ENCODE peak calls at places on chromosomes 2 and 18, in six cellular contexts. One of them, this sample, is unnamed. For H3K36me3, the result is how much of the 10 kb centered on the place peaks cover.

GRCh38 chr2:54940723-54941122 is 109.5 kb downstream of the RTN4 start:
- DNase-seq in Panc1: no peak
- DNase-seq in HCT116: no peak
- DNase-seq in prostate gland: no peak
- DNase-seq in SK-N-MC: no peak
- DNase-seq in transverse colon: no peak
- DNase-seq in this sample: no peak

GRCh38 chr2:190791347-190791982 is 89.2 kb upstream of the GLS start:
- DNase-seq in Panc1: no peak
- DNase-seq in HCT116: no peak
- DNase-seq in prostate gland: no peak
- DNase-seq in SK-N-MC: no peak
- DNase-seq in transverse colon: no peak
- DNase-seq in this sample: no peak

GRCh38 chr18:40016405-40016804 is 1938.6 kb upstream of the PIK3C3 start:
- DNase-seq in Panc1: no peak
- DNase-seq in HCT116: no peak
- DNase-seq in prostate gland: no peak
- DNase-seq in SK-N-MC: no peak
- DNase-seq in transverse colon: no peak
- DNase-seq in this sample: no peak

GRCh38 chr18:907880-908512 is 3.3 kb downstream of the ADCYAP1 start:
- DNase-seq in Panc1: no peak
- DNase-seq in HCT116: no peak
- DNase-seq in prostate gland: no peak
- DNase-seq in SK-N-MC: no peak
- DNase-seq in transverse colon: no peak
- DNase-seq in this sample: no peak

GRCh38 chr18:9736942-9737813 is 29.1 kb downstream of the RAB31 start:
- DNase-seq in Panc1: peak
- DNase-seq in HCT116: peak
- DNase-seq in prostate gland: no peak
- DNase-seq in SK-N-MC: no peak
- DNase-seq in transverse colon: peak
- DNase-seq in this sample: no peak

GRCh38 chr18:62925031-62925688 is 209.8 kb downstream of the PHLPP1 start:
- DNase-seq in Panc1: no peak
- DNase-seq in HCT116: no peak
- DNase-seq in prostate gland: no peak
- DNase-seq in SK-N-MC: no peak
- DNase-seq in transverse colon: no peak
- DNase-seq in this sample: no peak

GRCh38 chr2:42964444-42965081 is 172.2 kb upstream of the HAAO start:
- DNase-seq in Panc1: no peak
- DNase-seq in HCT116: no peak
- DNase-seq in prostate gland: no peak
- DNase-seq in SK-N-MC: no peak
- DNase-seq in transverse colon: no peak
- DNase-seq in this sample: peak

GRCh38 chr2:127551221-127551930 is 15.9 kb downstream of the MYO7B start:
- DNase-seq in Panc1: no peak
- DNase-seq in HCT116: no peak
- DNase-seq in prostate gland: no peak
- DNase-seq in SK-N-MC: no peak
- DNase-seq in transverse colon: no peak
- DNase-seq in this sample: no peak

GRCh38 chr2:144290276-144290675 is 229.6 kb downstream of the ZEB2 start:
- DNase-seq in Panc1: no peak
- DNase-seq in HCT116: no peak
- DNase-seq in prostate gland: no peak
- DNase-seq in SK-N-MC: no peak
- DNase-seq in transverse colon: no peak
- DNase-seq in this sample: no peak

GRCh38 chr18:27704721-27705361 is 472.1 kb downstream of the CDH2 start:
- DNase-seq in Panc1: no peak
- DNase-seq in HCT116: no peak
- DNase-seq in prostate gland: no peak
- DNase-seq in SK-N-MC: no peak
- DNase-seq in transverse colon: no peak
- DNase-seq in this sample: no peak

GRCh38 chr2:11123856-11124759 is 31.2 kb upstream of the SLC66A3 start:
- DNase-seq in Panc1: no peak
- DNase-seq in HCT116: peak
- DNase-seq in prostate gland: peak
- DNase-seq in SK-N-MC: no peak
- DNase-seq in transverse colon: peak
- DNase-seq in this sample: no peak

GRCh38 chr2:64288321-64288931 is 144.2 kb upstream of the PELI1 start:
- DNase-seq in Panc1: no peak
- DNase-seq in HCT116: no peak
- DNase-seq in prostate gland: no peak
- DNase-seq in SK-N-MC: no peak
- DNase-seq in transverse colon: no peak
- DNase-seq in this sample: no peak

GRCh38 chr2:241575624-241576292 is 17.2 kb downstream of the BOK start:
- DNase-seq in Panc1: no peak
- DNase-seq in HCT116: no peak
- DNase-seq in prostate gland: no peak
- DNase-seq in SK-N-MC: no peak
- DNase-seq in transverse colon: no peak
- DNase-seq in this sample: peak

GRCh38 chr18:34608064-34608463 is 102.0 kb upstream of the DTNA start:
- DNase-seq in Panc1: no peak
- DNase-seq in HCT116: no peak
- DNase-seq in prostate gland: no peak
- DNase-seq in SK-N-MC: no peak
- DNase-seq in transverse colon: no peak
- DNase-seq in this sample: no peak

GRCh38 chr2:5093056-5093455 is 599.1 kb upstream of the SOX11 start:
- DNase-seq in Panc1: no peak
- DNase-seq in HCT116: no peak
- DNase-seq in prostate gland: no peak
- DNase-seq in SK-N-MC: no peak
- DNase-seq in transverse colon: no peak
- DNase-seq in this sample: no peak

GRCh38 chr2:60094450-60094929 is 459.0 kb downstream of the BCL11A start:
- DNase-seq in Panc1: no peak
- DNase-seq in HCT116: no peak
- DNase-seq in prostate gland: no peak
- DNase-seq in SK-N-MC: no peak
- DNase-seq in transverse colon: peak
- DNase-seq in this sample: no peak

GRCh38 chr2:37895135-37895534 is 30.0 kb upstream of the RMDN2 start:
- DNase-seq in Panc1: no peak
- DNase-seq in HCT116: no peak
- DNase-seq in prostate gland: no peak
- DNase-seq in SK-N-MC: no peak
- DNase-seq in transverse colon: no peak
- DNase-seq in this sample: no peak

GRCh38 chr2:32745191-32745590 is 117.3 kb downstream of the TTC27 start:
- DNase-seq in Panc1: no peak
- DNase-seq in HCT116: no peak
- DNase-seq in prostate gland: no peak
- DNase-seq in SK-N-MC: no peak
- DNase-seq in transverse colon: no peak
- DNase-seq in this sample: no peak

GRCh38 chr2:116676776-116677175 is 1137.7 kb upstream of the DDX18 start:
- DNase-seq in Panc1: no peak
- DNase-seq in HCT116: no peak
- DNase-seq in prostate gland: no peak
- DNase-seq in SK-N-MC: no peak
- DNase-seq in transverse colon: no peak
- DNase-seq in this sample: no peak

GRCh38 chr2:130827502-130828251 is 9.0 kb upstream of the ARHGEF4 start:
- DNase-seq in Panc1: no peak
- DNase-seq in HCT116: no peak
- DNase-seq in prostate gland: no peak
- DNase-seq in SK-N-MC: no peak
- DNase-seq in transverse colon: no peak
- DNase-seq in this sample: no peak

GRCh38 chr2:170190172-170190571 is 12.2 kb downstream of the MYO3B start:
- DNase-seq in Panc1: no peak
- DNase-seq in HCT116: no peak
- DNase-seq in prostate gland: no peak
- DNase-seq in SK-N-MC: no peak
- DNase-seq in transverse colon: no peak
- DNase-seq in this sample: no peak

GRCh38 chr2:67290451-67290991 is 106.6 kb upstream of the ETAA1 start:
- DNase-seq in Panc1: no peak
- DNase-seq in HCT116: peak
- DNase-seq in prostate gland: no peak
- DNase-seq in SK-N-MC: no peak
- DNase-seq in transverse colon: no peak
- DNase-seq in this sample: no peak

GRCh38 chr2:67289921-67290371 is 107.2 kb upstream of the ETAA1 start:
- DNase-seq in Panc1: no peak
- DNase-seq in HCT116: no peak
- DNase-seq in prostate gland: no peak
- DNase-seq in SK-N-MC: no peak
- DNase-seq in transverse colon: no peak
- DNase-seq in this sample: no peak

DNA sequence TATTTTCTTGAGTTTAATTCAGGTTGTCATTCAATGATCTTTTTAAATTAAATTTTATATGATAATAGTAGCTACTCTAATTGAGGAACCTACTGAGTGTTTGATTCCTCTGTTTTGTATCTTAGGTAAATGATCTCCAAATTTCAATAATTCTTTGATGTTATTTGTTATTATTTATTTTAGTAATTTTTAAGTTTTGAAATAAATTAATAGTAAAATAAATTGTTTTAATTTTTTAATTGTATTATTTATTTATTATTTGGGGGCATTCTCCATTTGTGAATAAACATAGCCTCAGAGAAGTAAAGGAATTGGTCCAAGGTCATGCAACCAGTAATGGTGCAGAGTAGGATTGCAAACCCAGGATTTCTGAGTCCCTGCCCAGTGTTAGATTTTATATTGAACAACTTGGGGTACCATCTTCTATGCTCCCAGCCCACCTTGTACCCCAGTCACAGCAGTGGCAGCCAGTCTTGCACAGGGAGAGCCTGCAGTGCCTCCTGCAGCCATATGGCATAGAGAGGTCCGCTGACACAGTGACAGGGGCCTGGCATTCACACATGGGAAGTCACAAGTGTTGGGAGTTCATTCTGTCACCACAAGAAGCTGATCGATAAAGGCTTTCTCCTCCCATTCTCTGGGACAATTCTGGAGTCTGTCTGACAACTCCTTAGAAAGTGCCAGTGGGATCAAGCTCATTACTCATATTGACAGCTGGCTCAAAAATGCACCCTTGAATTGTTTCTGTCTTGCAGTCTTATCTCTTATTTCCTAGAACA is 110.0 kb upstream of the ETAA1 start:
- DNase-seq in Panc1: no peak
- DNase-seq in HCT116: no peak
- DNase-seq in prostate gland: no peak
- DNase-seq in SK-N-MC: no peak
- DNase-seq in transverse colon: no peak
- DNase-seq in this sample: no peak
- H3K36me3 ChIP-seq in Panc1: under half
- H3K36me3 ChIP-seq in HCT116: under half
- H3K36me3 ChIP-seq in prostate gland: under half
- H3K36me3 ChIP-seq in SK-N-MC: under half
- H3K36me3 ChIP-seq in transverse colon: under half
- H3K36me3 ChIP-seq in this sample: under half

GRCh38 chr18:52337286-52337685 is 2.7 kb upstream of the DCC start:
- DNase-seq in Panc1: no peak
- DNase-seq in HCT116: no peak
- DNase-seq in prostate gland: no peak
- DNase-seq in SK-N-MC: no peak
- DNase-seq in transverse colon: no peak
- DNase-seq in this sample: no peak
- H3K27ac ChIP-seq in Panc1: no peak
- H3K27ac ChIP-seq in HCT116: no peak
- H3K27ac ChIP-seq in prostate gland: no peak
- H3K27ac ChIP-seq in SK-N-MC: no peak
- H3K27ac ChIP-seq in transverse colon: no peak
- H3K27ac ChIP-seq in this sample: no peak

GRCh38 chr2:196415384-196415783 is 224.1 kb upstream of the CCDC150 start:
- DNase-seq in Panc1: no peak
- DNase-seq in HCT116: no peak
- DNase-seq in prostate gland: no peak
- DNase-seq in SK-N-MC: no peak
- DNase-seq in transverse colon: no peak
- DNase-seq in this sample: no peak
- TF ChIP-seq POLR2AphosphoS5 in Panc1: no peak
- TF ChIP-seq POLR2AphosphoS5 in HCT116: no peak
- TF ChIP-seq POLR2AphosphoS5 in prostate gland: no peak
- TF ChIP-seq POLR2AphosphoS5 in SK-N-MC: no peak
- TF ChIP-seq POLR2AphosphoS5 in transverse colon: no peak
- TF ChIP-seq POLR2AphosphoS5 in this sample: no peak

GRCh38 chr2:102052367-102052764 is 60.6 kb downstream of the IL1R2 start:
- DNase-seq in Panc1: no peak
- DNase-seq in HCT116: no peak
- DNase-seq in prostate gland: no peak
- DNase-seq in SK-N-MC: no peak
- DNase-seq in transverse colon: no peak
- DNase-seq in this sample: no peak

GRCh38 chr2:102050854-102051391 is 59.2 kb downstream of the IL1R2 start:
- DNase-seq in Panc1: no peak
- DNase-seq in HCT116: no peak
- DNase-seq in prostate gland: peak
- DNase-seq in SK-N-MC: no peak
- DNase-seq in transverse colon: peak
- DNase-seq in this sample: no peak

GRCh38 chr2:102051659-102052366 is 60.1 kb downstream of the IL1R2 start:
- DNase-seq in Panc1: no peak
- DNase-seq in HCT116: no peak
- DNase-seq in prostate gland: no peak
- DNase-seq in SK-N-MC: no peak
- DNase-seq in transverse colon: no peak
- DNase-seq in this sample: no peak

GRCh38 chr2:102055346-102055975 is 63.7 kb downstream of the IL1R2 start:
- DNase-seq in Panc1: no peak
- DNase-seq in HCT116: no peak
- DNase-seq in prostate gland: no peak
- DNase-seq in SK-N-MC: no peak
- DNase-seq in transverse colon: no peak
- DNase-seq in this sample: no peak

DNA sequence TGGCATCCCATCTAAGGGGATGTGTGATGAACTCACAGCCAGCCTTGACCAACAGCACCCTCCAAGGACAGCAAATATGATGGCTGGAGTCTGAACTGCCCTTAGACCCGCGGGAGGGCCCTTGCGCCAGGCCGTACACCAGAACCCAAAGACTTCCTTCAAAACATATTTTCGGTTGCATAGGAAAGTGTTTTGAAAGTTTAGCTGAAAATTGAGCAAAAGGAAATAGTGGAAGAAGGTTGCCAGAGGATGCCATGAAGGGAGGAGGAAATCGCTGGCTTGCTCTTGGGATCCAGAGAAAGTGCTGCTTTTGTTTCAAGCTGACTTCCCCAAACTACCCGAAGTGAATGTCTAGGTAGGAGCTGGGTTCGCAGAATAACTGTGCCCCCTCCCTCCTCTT is 61.3 kb downstream of the IL1R2 start:
- DNase-seq in Panc1: no peak
- DNase-seq in HCT116: no peak
- DNase-seq in prostate gland: no peak
- DNase-seq in SK-N-MC: no peak
- DNase-seq in transverse colon: no peak
- DNase-seq in this sample: no peak
- H3K36me3 ChIP-seq in Panc1: under half
- H3K36me3 ChIP-seq in HCT116: under half
- H3K36me3 ChIP-seq in prostate gland: under half
- H3K36me3 ChIP-seq in SK-N-MC: under half
- H3K36me3 ChIP-seq in transverse colon: under half
- H3K36me3 ChIP-seq in this sample: under half

This sample was measured in suprapubic skin.